ENCODE peak calls at places on chromosomes 16 and 17, in eight cellular contexts. One of them, this sample, is unnamed.

GRCh38 chr16:85808926-85809325 is 9.4 kb downstream of the COX4I1 start:
- DNase-seq in memory B cell: no peak
- DNase-seq in NCI-H526: no peak
- DNase-seq in activated CD4-positive, alpha-beta T cell treated with anti-CD3 and anti-CD28 coated beads, Interleukin-2, amount 10 ng/mL, durations not matched to agents 7 days and 5 days: no peak
- DNase-seq in AG08395: no peak
- DNase-seq in stimulated activated CD8-positive, alpha-beta memory T cell treated with anti-CD3 and anti-CD28 coated beads, Interleukin-15, amount 100 ng/mL, for 24 hours: no peak
- DNase-seq in iPS DF 6.9: no peak
- DNase-seq in MM.1S: no peak
- DNase-seq in this sample: no peak

GRCh38 chr17:76992911-76993310 is 124.7 kb downstream of the MGAT5B start:
- DNase-seq in memory B cell: no peak
- DNase-seq in NCI-H526: no peak
- DNase-seq in activated CD4-positive, alpha-beta T cell treated with anti-CD3 and anti-CD28 coated beads, Interleukin-2, amount 10 ng/mL, durations not matched to agents 7 days and 5 days: no peak
- DNase-seq in AG08395: no peak
- DNase-seq in stimulated activated CD8-positive, alpha-beta memory T cell treated with anti-CD3 and anti-CD28 coated beads, Interleukin-15, amount 100 ng/mL, for 24 hours: no peak
- DNase-seq in iPS DF 6.9: no peak
- DNase-seq in MM.1S: no peak
- DNase-seq in this sample: no peak

GRCh38 chr17:17048106-17048505 is 5.8 kb downstream of the MPRIP start:
- DNase-seq in memory B cell: no peak
- DNase-seq in NCI-H526: no peak
- DNase-seq in activated CD4-positive, alpha-beta T cell treated with anti-CD3 and anti-CD28 coated beads, Interleukin-2, amount 10 ng/mL, durations not matched to agents 7 days and 5 days: no peak
- DNase-seq in AG08395: no peak
- DNase-seq in stimulated activated CD8-positive, alpha-beta memory T cell treated with anti-CD3 and anti-CD28 coated beads, Interleukin-15, amount 100 ng/mL, for 24 hours: no peak
- DNase-seq in iPS DF 6.9: no peak
- DNase-seq in MM.1S: no peak
- DNase-seq in this sample: no peak

GRCh38 chr16:29757950-29758466 is 12.2 kb upstream of the C16orf54 start:
- DNase-seq in memory B cell: no peak
- DNase-seq in NCI-H526: no peak
- DNase-seq in activated CD4-positive, alpha-beta T cell treated with anti-CD3 and anti-CD28 coated beads, Interleukin-2, amount 10 ng/mL, durations not matched to agents 7 days and 5 days: no peak
- DNase-seq in AG08395: no peak
- DNase-seq in stimulated activated CD8-positive, alpha-beta memory T cell treated with anti-CD3 and anti-CD28 coated beads, Interleukin-15, amount 100 ng/mL, for 24 hours: no peak
- DNase-seq in iPS DF 6.9: no peak
- DNase-seq in MM.1S: no peak
- DNase-seq in this sample: no peak

GRCh38 chr16:89658221-89658879 is 714 bp downstream of the SPATA33 start:
- DNase-seq in memory B cell: no peak
- DNase-seq in NCI-H526: no peak
- DNase-seq in activated CD4-positive, alpha-beta T cell treated with anti-CD3 and anti-CD28 coated beads, Interleukin-2, amount 10 ng/mL, durations not matched to agents 7 days and 5 days: no peak
- DNase-seq in AG08395: peak
- DNase-seq in stimulated activated CD8-positive, alpha-beta memory T cell treated with anti-CD3 and anti-CD28 coated beads, Interleukin-15, amount 100 ng/mL, for 24 hours: no peak
- DNase-seq in iPS DF 6.9: no peak
- DNase-seq in MM.1S: no peak
- DNase-seq in this sample: no peak

GRCh38 chr16:69130461-69130860 is 1.9 kb downstream of the CHTF8 start:
- DNase-seq in memory B cell: no peak
- DNase-seq in NCI-H526: no peak
- DNase-seq in activated CD4-positive, alpha-beta T cell treated with anti-CD3 and anti-CD28 coated beads, Interleukin-2, amount 10 ng/mL, durations not matched to agents 7 days and 5 days: no peak
- DNase-seq in AG08395: no peak
- DNase-seq in stimulated activated CD8-positive, alpha-beta memory T cell treated with anti-CD3 and anti-CD28 coated beads, Interleukin-15, amount 100 ng/mL, for 24 hours: no peak
- DNase-seq in iPS DF 6.9: no peak
- DNase-seq in MM.1S: no peak
- DNase-seq in this sample: no peak

GRCh38 chr16:47732122-47732805 is 271.1 kb downstream of the PHKB start:
- DNase-seq in memory B cell: no peak
- DNase-seq in NCI-H526: no peak
- DNase-seq in activated CD4-positive, alpha-beta T cell treated with anti-CD3 and anti-CD28 coated beads, Interleukin-2, amount 10 ng/mL, durations not matched to agents 7 days and 5 days: peak
- DNase-seq in AG08395: peak
- DNase-seq in stimulated activated CD8-positive, alpha-beta memory T cell treated with anti-CD3 and anti-CD28 coated beads, Interleukin-15, amount 100 ng/mL, for 24 hours: no peak
- DNase-seq in iPS DF 6.9: no peak
- DNase-seq in MM.1S: no peak
- DNase-seq in this sample: no peak

GRCh38 chr16:89956511-89957213 is 8.1 kb downstream of the DEF8 start:
- DNase-seq in memory B cell: no peak
- DNase-seq in NCI-H526: no peak
- DNase-seq in activated CD4-positive, alpha-beta T cell treated with anti-CD3 and anti-CD28 coated beads, Interleukin-2, amount 10 ng/mL, durations not matched to agents 7 days and 5 days: no peak
- DNase-seq in AG08395: no peak
- DNase-seq in stimulated activated CD8-positive, alpha-beta memory T cell treated with anti-CD3 and anti-CD28 coated beads, Interleukin-15, amount 100 ng/mL, for 24 hours: no peak
- DNase-seq in iPS DF 6.9: no peak
- DNase-seq in MM.1S: no peak
- DNase-seq in this sample: no peak

GRCh38 chr17:59001158-59001814 is 105.4 kb downstream of the TRIM37 start:
- DNase-seq in memory B cell: peak
- DNase-seq in NCI-H526: no peak
- DNase-seq in activated CD4-positive, alpha-beta T cell treated with anti-CD3 and anti-CD28 coated beads, Interleukin-2, amount 10 ng/mL, durations not matched to agents 7 days and 5 days: peak
- DNase-seq in AG08395: no peak
- DNase-seq in stimulated activated CD8-positive, alpha-beta memory T cell treated with anti-CD3 and anti-CD28 coated beads, Interleukin-15, amount 100 ng/mL, for 24 hours: peak
- DNase-seq in iPS DF 6.9: peak
- DNase-seq in MM.1S: no peak
- DNase-seq in this sample: no peak

GRCh38 chr17:38777641-38778250 is 21.6 kb downstream of the PIP4K2B start:
- DNase-seq in memory B cell: no peak
- DNase-seq in NCI-H526: no peak
- DNase-seq in activated CD4-positive, alpha-beta T cell treated with anti-CD3 and anti-CD28 coated beads, Interleukin-2, amount 10 ng/mL, durations not matched to agents 7 days and 5 days: no peak
- DNase-seq in AG08395: peak
- DNase-seq in stimulated activated CD8-positive, alpha-beta memory T cell treated with anti-CD3 and anti-CD28 coated beads, Interleukin-15, amount 100 ng/mL, for 24 hours: no peak
- DNase-seq in iPS DF 6.9: no peak
- DNase-seq in MM.1S: no peak
- DNase-seq in this sample: no peak

GRCh38 chr16:87828071-87828971 is 41.0 kb downstream of the SLC7A5 start:
- DNase-seq in memory B cell: no peak
- DNase-seq in NCI-H526: no peak
- DNase-seq in activated CD4-positive, alpha-beta T cell treated with anti-CD3 and anti-CD28 coated beads, Interleukin-2, amount 10 ng/mL, durations not matched to agents 7 days and 5 days: no peak
- DNase-seq in AG08395: no peak
- DNase-seq in stimulated activated CD8-positive, alpha-beta memory T cell treated with anti-CD3 and anti-CD28 coated beads, Interleukin-15, amount 100 ng/mL, for 24 hours: no peak
- DNase-seq in iPS DF 6.9: no peak
- DNase-seq in MM.1S: no peak
- DNase-seq in this sample: no peak

GRCh38 chr16:72915331-72915730 is 132.6 kb downstream of the ZFHX3 start:
- DNase-seq in memory B cell: no peak
- DNase-seq in NCI-H526: no peak
- DNase-seq in activated CD4-positive, alpha-beta T cell treated with anti-CD3 and anti-CD28 coated beads, Interleukin-2, amount 10 ng/mL, durations not matched to agents 7 days and 5 days: no peak
- DNase-seq in AG08395: no peak
- DNase-seq in stimulated activated CD8-positive, alpha-beta memory T cell treated with anti-CD3 and anti-CD28 coated beads, Interleukin-15, amount 100 ng/mL, for 24 hours: no peak
- DNase-seq in iPS DF 6.9: no peak
- DNase-seq in MM.1S: no peak
- DNase-seq in this sample: no peak

GRCh38 chr16:83942815-83943515 is 10.1 kb upstream of the OSGIN1 start:
- DNase-seq in memory B cell: no peak
- DNase-seq in NCI-H526: no peak
- DNase-seq in activated CD4-positive, alpha-beta T cell treated with anti-CD3 and anti-CD28 coated beads, Interleukin-2, amount 10 ng/mL, durations not matched to agents 7 days and 5 days: no peak
- DNase-seq in AG08395: no peak
- DNase-seq in stimulated activated CD8-positive, alpha-beta memory T cell treated with anti-CD3 and anti-CD28 coated beads, Interleukin-15, amount 100 ng/mL, for 24 hours: no peak
- DNase-seq in iPS DF 6.9: no peak
- DNase-seq in MM.1S: no peak
- DNase-seq in this sample: no peak

GRCh38 chr16:49049191-49049590 is 232.4 kb downstream of the CBLN1 start:
- DNase-seq in memory B cell: no peak
- DNase-seq in NCI-H526: no peak
- DNase-seq in activated CD4-positive, alpha-beta T cell treated with anti-CD3 and anti-CD28 coated beads, Interleukin-2, amount 10 ng/mL, durations not matched to agents 7 days and 5 days: no peak
- DNase-seq in AG08395: no peak
- DNase-seq in stimulated activated CD8-positive, alpha-beta memory T cell treated with anti-CD3 and anti-CD28 coated beads, Interleukin-15, amount 100 ng/mL, for 24 hours: no peak
- DNase-seq in iPS DF 6.9: no peak
- DNase-seq in MM.1S: no peak
- DNase-seq in this sample: no peak

GRCh38 chr17:6435968-6436367 is 1.0 kb upstream of the AIPL1 start:
- DNase-seq in memory B cell: peak
- DNase-seq in NCI-H526: no peak
- DNase-seq in activated CD4-positive, alpha-beta T cell treated with anti-CD3 and anti-CD28 coated beads, Interleukin-2, amount 10 ng/mL, durations not matched to agents 7 days and 5 days: peak
- DNase-seq in AG08395: peak
- DNase-seq in stimulated activated CD8-positive, alpha-beta memory T cell treated with anti-CD3 and anti-CD28 coated beads, Interleukin-15, amount 100 ng/mL, for 24 hours: peak
- DNase-seq in iPS DF 6.9: no peak
- DNase-seq in MM.1S: peak
- DNase-seq in this sample: no peak

GRCh38 chr17:82200743-82201497 is 11.7 kb downstream of the CCDC57 start:
- DNase-seq in memory B cell: no peak
- DNase-seq in NCI-H526: no peak
- DNase-seq in activated CD4-positive, alpha-beta T cell treated with anti-CD3 and anti-CD28 coated beads, Interleukin-2, amount 10 ng/mL, durations not matched to agents 7 days and 5 days: peak
- DNase-seq in AG08395: no peak
- DNase-seq in stimulated activated CD8-positive, alpha-beta memory T cell treated with anti-CD3 and anti-CD28 coated beads, Interleukin-15, amount 100 ng/mL, for 24 hours: no peak
- DNase-seq in iPS DF 6.9: no peak
- DNase-seq in MM.1S: no peak
- DNase-seq in this sample: no peak

GRCh38 chr16:83925957-83926725 is 26.9 kb upstream of the OSGIN1 start:
- DNase-seq in memory B cell: no peak
- DNase-seq in NCI-H526: no peak
- DNase-seq in activated CD4-positive, alpha-beta T cell treated with anti-CD3 and anti-CD28 coated beads, Interleukin-2, amount 10 ng/mL, durations not matched to agents 7 days and 5 days: no peak
- DNase-seq in AG08395: no peak
- DNase-seq in stimulated activated CD8-positive, alpha-beta memory T cell treated with anti-CD3 and anti-CD28 coated beads, Interleukin-15, amount 100 ng/mL, for 24 hours: no peak
- DNase-seq in iPS DF 6.9: no peak
- DNase-seq in MM.1S: no peak
- DNase-seq in this sample: no peak

GRCh38 chr16:56525154-56525720 is 5.4 kb upstream of the BBS2 start:
- DNase-seq in memory B cell: no peak
- DNase-seq in NCI-H526: no peak
- DNase-seq in activated CD4-positive, alpha-beta T cell treated with anti-CD3 and anti-CD28 coated beads, Interleukin-2, amount 10 ng/mL, durations not matched to agents 7 days and 5 days: no peak
- DNase-seq in AG08395: peak
- DNase-seq in stimulated activated CD8-positive, alpha-beta memory T cell treated with anti-CD3 and anti-CD28 coated beads, Interleukin-15, amount 100 ng/mL, for 24 hours: no peak
- DNase-seq in iPS DF 6.9: no peak
- DNase-seq in MM.1S: no peak
- DNase-seq in this sample: no peak

GRCh38 chr16:29943846-29944669 is 17.8 kb upstream of the TMEM219 start:
- DNase-seq in memory B cell: no peak
- DNase-seq in NCI-H526: peak
- DNase-seq in activated CD4-positive, alpha-beta T cell treated with anti-CD3 and anti-CD28 coated beads, Interleukin-2, amount 10 ng/mL, durations not matched to agents 7 days and 5 days: no peak
- DNase-seq in AG08395: peak
- DNase-seq in stimulated activated CD8-positive, alpha-beta memory T cell treated with anti-CD3 and anti-CD28 coated beads, Interleukin-15, amount 100 ng/mL, for 24 hours: no peak
- DNase-seq in iPS DF 6.9: peak
- DNase-seq in MM.1S: no peak
- DNase-seq in this sample: peak

GRCh38 chr16:67842509-67843342 is 606 bp downstream of the THAP11 start:
- DNase-seq in memory B cell: peak
- DNase-seq in NCI-H526: no peak
- DNase-seq in activated CD4-positive, alpha-beta T cell treated with anti-CD3 and anti-CD28 coated beads, Interleukin-2, amount 10 ng/mL, durations not matched to agents 7 days and 5 days: peak
- DNase-seq in AG08395: peak
- DNase-seq in stimulated activated CD8-positive, alpha-beta memory T cell treated with anti-CD3 and anti-CD28 coated beads, Interleukin-15, amount 100 ng/mL, for 24 hours: peak
- DNase-seq in iPS DF 6.9: no peak
- DNase-seq in MM.1S: peak
- DNase-seq in this sample: peak

GRCh38 chr16:10240854-10241613 is 58.8 kb upstream of the GRIN2A start:
- DNase-seq in memory B cell: no peak
- DNase-seq in NCI-H526: no peak
- DNase-seq in activated CD4-positive, alpha-beta T cell treated with anti-CD3 and anti-CD28 coated beads, Interleukin-2, amount 10 ng/mL, durations not matched to agents 7 days and 5 days: no peak
- DNase-seq in AG08395: no peak
- DNase-seq in stimulated activated CD8-positive, alpha-beta memory T cell treated with anti-CD3 and anti-CD28 coated beads, Interleukin-15, amount 100 ng/mL, for 24 hours: no peak
- DNase-seq in iPS DF 6.9: no peak
- DNase-seq in MM.1S: no peak
- DNase-seq in this sample: no peak

GRCh38 chr17:34236341-34236892 is 18.7 kb upstream of the CCL2 start:
- DNase-seq in memory B cell: no peak
- DNase-seq in NCI-H526: no peak
- DNase-seq in activated CD4-positive, alpha-beta T cell treated with anti-CD3 and anti-CD28 coated beads, Interleukin-2, amount 10 ng/mL, durations not matched to agents 7 days and 5 days: no peak
- DNase-seq in AG08395: no peak
- DNase-seq in stimulated activated CD8-positive, alpha-beta memory T cell treated with anti-CD3 and anti-CD28 coated beads, Interleukin-15, amount 100 ng/mL, for 24 hours: no peak
- DNase-seq in iPS DF 6.9: no peak
- DNase-seq in MM.1S: no peak
- DNase-seq in this sample: no peak

GRCh38 chr17:6027342-6028024 is 42.7 kb upstream of the WSCD1 start:
- DNase-seq in memory B cell: no peak
- DNase-seq in NCI-H526: no peak
- DNase-seq in activated CD4-positive, alpha-beta T cell treated with anti-CD3 and anti-CD28 coated beads, Interleukin-2, amount 10 ng/mL, durations not matched to agents 7 days and 5 days: no peak
- DNase-seq in AG08395: no peak
- DNase-seq in stimulated activated CD8-positive, alpha-beta memory T cell treated with anti-CD3 and anti-CD28 coated beads, Interleukin-15, amount 100 ng/mL, for 24 hours: no peak
- DNase-seq in iPS DF 6.9: no peak
- DNase-seq in MM.1S: no peak
- DNase-seq in this sample: no peak

GRCh38 chr17:17784599-17785264 is 52.1 kb downstream of the SREBF1 start:
- DNase-seq in memory B cell: no peak
- DNase-seq in NCI-H526: no peak
- DNase-seq in activated CD4-positive, alpha-beta T cell treated with anti-CD3 and anti-CD28 coated beads, Interleukin-2, amount 10 ng/mL, durations not matched to agents 7 days and 5 days: peak
- DNase-seq in AG08395: no peak
- DNase-seq in stimulated activated CD8-positive, alpha-beta memory T cell treated with anti-CD3 and anti-CD28 coated beads, Interleukin-15, amount 100 ng/mL, for 24 hours: no peak
- DNase-seq in iPS DF 6.9: no peak
- DNase-seq in MM.1S: no peak
- DNase-seq in this sample: no peak

GRCh38 chr17:73420897-73421296 is 109.1 kb upstream of the CDC42EP4 start:
- DNase-seq in memory B cell: no peak
- DNase-seq in NCI-H526: no peak
- DNase-seq in activated CD4-positive, alpha-beta T cell treated with anti-CD3 and anti-CD28 coated beads, Interleukin-2, amount 10 ng/mL, durations not matched to agents 7 days and 5 days: no peak
- DNase-seq in AG08395: peak
- DNase-seq in stimulated activated CD8-positive, alpha-beta memory T cell treated with anti-CD3 and anti-CD28 coated beads, Interleukin-15, amount 100 ng/mL, for 24 hours: no peak
- DNase-seq in iPS DF 6.9: no peak
- DNase-seq in MM.1S: no peak
- DNase-seq in this sample: no peak

GRCh38 chr17:38428150-38428642 is at the start of gene ARHGAP23:
- DNase-seq in memory B cell: peak
- DNase-seq in NCI-H526: no peak
- DNase-seq in activated CD4-positive, alpha-beta T cell treated with anti-CD3 and anti-CD28 coated beads, Interleukin-2, amount 10 ng/mL, durations not matched to agents 7 days and 5 days: peak
- DNase-seq in AG08395: peak
- DNase-seq in stimulated activated CD8-positive, alpha-beta memory T cell treated with anti-CD3 and anti-CD28 coated beads, Interleukin-15, amount 100 ng/mL, for 24 hours: no peak
- DNase-seq in iPS DF 6.9: no peak
- DNase-seq in MM.1S: peak
- DNase-seq in this sample: peak

GRCh38 chr16:79437764-79438728 is 162.5 kb downstream of the MAF start:
- DNase-seq in memory B cell: no peak
- DNase-seq in NCI-H526: no peak
- DNase-seq in activated CD4-positive, alpha-beta T cell treated with anti-CD3 and anti-CD28 coated beads, Interleukin-2, amount 10 ng/mL, durations not matched to agents 7 days and 5 days: no peak
- DNase-seq in AG08395: no peak
- DNase-seq in stimulated activated CD8-positive, alpha-beta memory T cell treated with anti-CD3 and anti-CD28 coated beads, Interleukin-15, amount 100 ng/mL, for 24 hours: no peak
- DNase-seq in iPS DF 6.9: no peak
- DNase-seq in MM.1S: no peak
- DNase-seq in this sample: no peak

GRCh38 chr16:50193594-50193993 is 40.5 kb downstream of the TENT4B start:
- DNase-seq in memory B cell: no peak
- DNase-seq in NCI-H526: no peak
- DNase-seq in activated CD4-positive, alpha-beta T cell treated with anti-CD3 and anti-CD28 coated beads, Interleukin-2, amount 10 ng/mL, durations not matched to agents 7 days and 5 days: no peak
- DNase-seq in AG08395: no peak
- DNase-seq in stimulated activated CD8-positive, alpha-beta memory T cell treated with anti-CD3 and anti-CD28 coated beads, Interleukin-15, amount 100 ng/mL, for 24 hours: no peak
- DNase-seq in iPS DF 6.9: no peak
- DNase-seq in MM.1S: no peak
- DNase-seq in this sample: no peak

GRCh38 chr17:4199818-4200402 is 56.9 kb downstream of the CYB5D2 start:
- DNase-seq in memory B cell: peak
- DNase-seq in NCI-H526: no peak
- DNase-seq in activated CD4-positive, alpha-beta T cell treated with anti-CD3 and anti-CD28 coated beads, Interleukin-2, amount 10 ng/mL, durations not matched to agents 7 days and 5 days: peak
- DNase-seq in AG08395: peak
- DNase-seq in stimulated activated CD8-positive, alpha-beta memory T cell treated with anti-CD3 and anti-CD28 coated beads, Interleukin-15, amount 100 ng/mL, for 24 hours: no peak
- DNase-seq in iPS DF 6.9: peak
- DNase-seq in MM.1S: peak
- DNase-seq in this sample: no peak

GRCh38 chr16:55563797-55564196 is 2.7 kb upstream of the CAPNS2 start:
- DNase-seq in memory B cell: no peak
- DNase-seq in NCI-H526: no peak
- DNase-seq in activated CD4-positive, alpha-beta T cell treated with anti-CD3 and anti-CD28 coated beads, Interleukin-2, amount 10 ng/mL, durations not matched to agents 7 days and 5 days: no peak
- DNase-seq in AG08395: no peak
- DNase-seq in stimulated activated CD8-positive, alpha-beta memory T cell treated with anti-CD3 and anti-CD28 coated beads, Interleukin-15, amount 100 ng/mL, for 24 hours: no peak
- DNase-seq in iPS DF 6.9: no peak
- DNase-seq in MM.1S: no peak
- DNase-seq in this sample: no peak

GRCh38 chr16:56789360-56789759 is 59.4 kb downstream of the NUP93 start:
- DNase-seq in memory B cell: no peak
- DNase-seq in NCI-H526: peak
- DNase-seq in activated CD4-positive, alpha-beta T cell treated with anti-CD3 and anti-CD28 coated beads, Interleukin-2, amount 10 ng/mL, durations not matched to agents 7 days and 5 days: peak
- DNase-seq in AG08395: peak
- DNase-seq in stimulated activated CD8-positive, alpha-beta memory T cell treated with anti-CD3 and anti-CD28 coated beads, Interleukin-15, amount 100 ng/mL, for 24 hours: no peak
- DNase-seq in iPS DF 6.9: no peak
- DNase-seq in MM.1S: peak
- DNase-seq in this sample: no peak

GRCh38 chr17:28151001-28151400 is 108.5 kb downstream of the NLK start:
- DNase-seq in memory B cell: no peak
- DNase-seq in NCI-H526: no peak
- DNase-seq in activated CD4-positive, alpha-beta T cell treated with anti-CD3 and anti-CD28 coated beads, Interleukin-2, amount 10 ng/mL, durations not matched to agents 7 days and 5 days: no peak
- DNase-seq in AG08395: no peak
- DNase-seq in stimulated activated CD8-positive, alpha-beta memory T cell treated with anti-CD3 and anti-CD28 coated beads, Interleukin-15, amount 100 ng/mL, for 24 hours: no peak
- DNase-seq in iPS DF 6.9: no peak
- DNase-seq in MM.1S: no peak
- DNase-seq in this sample: no peak

GRCh38 chr17:48615212-48615962 is at the start of gene HOXB8:
- DNase-seq in memory B cell: no peak
- DNase-seq in NCI-H526: no peak
- DNase-seq in activated CD4-positive, alpha-beta T cell treated with anti-CD3 and anti-CD28 coated beads, Interleukin-2, amount 10 ng/mL, durations not matched to agents 7 days and 5 days: no peak
- DNase-seq in AG08395: no peak
- DNase-seq in stimulated activated CD8-positive, alpha-beta memory T cell treated with anti-CD3 and anti-CD28 coated beads, Interleukin-15, amount 100 ng/mL, for 24 hours: no peak
- DNase-seq in iPS DF 6.9: no peak
- DNase-seq in MM.1S: no peak
- DNase-seq in this sample: no peak

GRCh38 chr16:19710991-19711545 is 7.0 kb downstream of the KNOP1 start:
- DNase-seq in memory B cell: no peak
- DNase-seq in NCI-H526: no peak
- DNase-seq in activated CD4-positive, alpha-beta T cell treated with anti-CD3 and anti-CD28 coated beads, Interleukin-2, amount 10 ng/mL, durations not matched to agents 7 days and 5 days: no peak
- DNase-seq in AG08395: no peak
- DNase-seq in stimulated activated CD8-positive, alpha-beta memory T cell treated with anti-CD3 and anti-CD28 coated beads, Interleukin-15, amount 100 ng/mL, for 24 hours: no peak
- DNase-seq in iPS DF 6.9: no peak
- DNase-seq in MM.1S: no peak
- DNase-seq in this sample: no peak